ENCODE peak calls at places on chromosomes 4 and X, in four cellular contexts. One of them, this sample, is unnamed.

GRCh38 chr4:114563536-114564315 is 34.9 kb upstream of the UGT8 start:
- DNase-seq in foreskin fibroblast: peak
- DNase-seq in astrocyte of the spinal cord: peak
- DNase-seq in astrocyte of the cerebellum: peak
- DNase-seq in this sample: no peak

GRCh38 chr4:138182838-138183426 is 59.2 kb downstream of the SLC7A11 start:
- DNase-seq in foreskin fibroblast: peak
- DNase-seq in astrocyte of the cerebellum: peak
- DNase-seq in astrocyte of the spinal cord: peak
- DNase-seq in this sample: peak

GRCh38 chr4:90616711-90617110 is 489.5 kb downstream of the CCSER1 start:
- DNase-seq in astrocyte of the cerebellum: no peak
- DNase-seq in astrocyte of the spinal cord: no peak
- DNase-seq in foreskin fibroblast: no peak
- DNase-seq in this sample: no peak

GRCh38 chrX:26651755-26652154 is 435.8 kb downstream of the MAGEB5 start:
- DNase-seq in astrocyte of the cerebellum: no peak
- DNase-seq in astrocyte of the spinal cord: no peak
- DNase-seq in foreskin fibroblast: no peak
- DNase-seq in this sample: no peak

GRCh38 chr4:172392741-172393140 is 579.5 kb downstream of the GALNTL6 start:
- DNase-seq in astrocyte of the spinal cord: no peak
- DNase-seq in foreskin fibroblast: no peak
- DNase-seq in astrocyte of the cerebellum: no peak
- DNase-seq in this sample: no peak

GRCh38 chr4:84484274-84484673 is 14.8 kb downstream of the NKX6-1 start:
- DNase-seq in astrocyte of the spinal cord: no peak
- DNase-seq in astrocyte of the cerebellum: no peak
- DNase-seq in foreskin fibroblast: no peak
- DNase-seq in this sample: no peak

GRCh38 chrX:49233887-49234555 is 881 bp upstream of the CACNA1F start:
- DNase-seq in foreskin fibroblast: peak
- DNase-seq in astrocyte of the spinal cord: no peak
- DNase-seq in astrocyte of the cerebellum: no peak
- DNase-seq in this sample: no peak

GRCh38 chr4:89562715-89563114 is 255.1 kb upstream of the GPRIN3 start:
- DNase-seq in astrocyte of the cerebellum: no peak
- DNase-seq in astrocyte of the spinal cord: no peak
- DNase-seq in foreskin fibroblast: peak
- DNase-seq in this sample: no peak

GRCh38 chr4:34512631-34513030 is 1731.7 kb downstream of the ARAP2 start:
- DNase-seq in astrocyte of the spinal cord: no peak
- DNase-seq in astrocyte of the cerebellum: no peak
- DNase-seq in foreskin fibroblast: no peak
- DNase-seq in this sample: no peak

GRCh38 chrX:40085086-40085551 is 12.6 kb downstream of the BCOR start:
- DNase-seq in astrocyte of the cerebellum: no peak
- DNase-seq in foreskin fibroblast: peak
- DNase-seq in astrocyte of the spinal cord: no peak
- DNase-seq in this sample: peak

GRCh38 chr4:172708184-172708583 is 460.4 kb upstream of the GALNT7 start:
- DNase-seq in astrocyte of the spinal cord: no peak
- DNase-seq in astrocyte of the cerebellum: no peak
- DNase-seq in foreskin fibroblast: no peak
- DNase-seq in this sample: no peak

GRCh38 chr4:161827013-161827412 is 336.8 kb downstream of the FSTL5 start:
- DNase-seq in astrocyte of the spinal cord: no peak
- DNase-seq in foreskin fibroblast: no peak
- DNase-seq in astrocyte of the cerebellum: no peak
- DNase-seq in this sample: no peak

DNA sequence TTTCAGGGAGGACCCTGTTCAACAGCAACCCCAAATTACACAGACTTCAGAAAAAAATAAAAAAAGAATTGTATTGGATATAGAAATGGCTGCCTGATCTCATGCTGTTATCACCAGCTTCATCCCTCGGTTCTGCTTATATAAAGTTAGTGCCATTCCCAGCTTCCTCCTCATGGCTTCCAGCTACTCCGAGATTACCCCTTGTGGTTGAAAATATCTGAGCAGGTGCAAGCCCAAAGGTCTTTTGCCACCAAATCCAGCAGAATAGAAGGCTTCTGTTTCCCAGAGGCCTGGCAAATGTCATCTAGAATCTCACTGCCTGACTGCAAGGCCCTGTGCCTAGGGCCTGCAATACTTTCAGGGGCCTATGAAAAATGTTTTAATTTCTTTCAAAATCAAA is 13.8 kb upstream of the HPGDS start:
- DNase-seq in astrocyte of the cerebellum: no peak
- DNase-seq in foreskin fibroblast: no peak
- DNase-seq in astrocyte of the spinal cord: no peak
- DNase-seq in this sample: no peak
- TF ChIP-seq CTCF in astrocyte of the cerebellum: no peak
- TF ChIP-seq CTCF in foreskin fibroblast: no peak
- TF ChIP-seq CTCF in astrocyte of the spinal cord: no peak
- TF ChIP-seq CTCF in this sample: no peak

GRCh38 chr4:6033381-6033780 is 15.2 kb upstream of the C4orf50 start:
- DNase-seq in astrocyte of the spinal cord: no peak
- DNase-seq in astrocyte of the cerebellum: no peak
- DNase-seq in foreskin fibroblast: no peak
- DNase-seq in this sample: no peak
- H3K4me3 ChIP-seq in astrocyte of the spinal cord: no peak
- H3K4me3 ChIP-seq in astrocyte of the cerebellum: no peak
- H3K4me3 ChIP-seq in foreskin fibroblast: no peak
- H3K4me3 ChIP-seq in this sample: no peak

GRCh38 chrX:150643271-150643670 is 49.9 kb upstream of the MTMR1 start:
- DNase-seq in foreskin fibroblast: peak
- DNase-seq in astrocyte of the cerebellum: no peak
- DNase-seq in astrocyte of the spinal cord: peak
- DNase-seq in this sample: no peak
- TF ChIP-seq CTCF in foreskin fibroblast: no peak
- TF ChIP-seq CTCF in astrocyte of the cerebellum: no peak
- TF ChIP-seq CTCF in astrocyte of the spinal cord: peak
- TF ChIP-seq CTCF in this sample: no peak

DNA sequence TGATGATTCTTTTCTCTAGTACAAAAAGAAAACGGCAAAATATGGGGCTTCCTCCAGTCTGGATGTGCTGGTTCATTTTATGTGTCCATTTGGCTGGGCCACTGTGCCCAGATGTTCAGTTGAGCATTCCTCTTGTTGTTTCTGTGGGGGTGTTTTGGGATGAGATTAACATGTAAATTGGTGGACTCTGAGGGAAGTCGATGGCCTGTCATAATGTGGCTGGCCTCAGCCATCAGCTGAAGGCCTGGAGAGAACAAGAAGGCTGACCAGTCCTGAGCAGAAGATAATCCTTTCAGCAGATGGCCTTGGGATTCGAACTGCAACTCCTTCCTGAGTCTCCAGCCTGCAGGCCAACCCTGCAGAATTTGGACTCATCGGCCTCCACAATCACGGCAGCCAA is 136.7 kb downstream of the EVC2 start:
- DNase-seq in foreskin fibroblast: no peak
- DNase-seq in astrocyte of the spinal cord: no peak
- DNase-seq in astrocyte of the cerebellum: no peak
- DNase-seq in this sample: no peak
- H3K4me3 ChIP-seq in foreskin fibroblast: no peak
- H3K4me3 ChIP-seq in astrocyte of the spinal cord: no peak
- H3K4me3 ChIP-seq in astrocyte of the cerebellum: no peak
- H3K4me3 ChIP-seq in this sample: no peak

GRCh38 chrX:137171626-137172025 is 137.8 kb upstream of the GPR101 start:
- DNase-seq in astrocyte of the cerebellum: no peak
- DNase-seq in foreskin fibroblast: no peak
- DNase-seq in astrocyte of the spinal cord: no peak
- DNase-seq in this sample: no peak

GRCh38 chrX:137164329-137164728 is 130.5 kb upstream of the GPR101 start:
- DNase-seq in foreskin fibroblast: no peak
- DNase-seq in astrocyte of the spinal cord: no peak
- DNase-seq in astrocyte of the cerebellum: no peak
- DNase-seq in this sample: no peak

GRCh38 chrX:137166591-137166990 is 132.8 kb upstream of the GPR101 start:
- DNase-seq in astrocyte of the spinal cord: no peak
- DNase-seq in astrocyte of the cerebellum: no peak
- DNase-seq in foreskin fibroblast: no peak
- DNase-seq in this sample: no peak
- TF ChIP-seq CTCF in astrocyte of the spinal cord: no peak
- TF ChIP-seq CTCF in astrocyte of the cerebellum: peak
- TF ChIP-seq CTCF in foreskin fibroblast: no peak
- TF ChIP-seq CTCF in this sample: no peak

GRCh38 chr4:16843831-16844508 is 54.5 kb downstream of the LDB2 start:
- DNase-seq in foreskin fibroblast: peak
- DNase-seq in astrocyte of the cerebellum: peak
- DNase-seq in astrocyte of the spinal cord: peak
- DNase-seq in this sample: peak

GRCh38 chr4:16844796-16845586 is 53.5 kb downstream of the LDB2 start:
- DNase-seq in astrocyte of the cerebellum: peak
- DNase-seq in astrocyte of the spinal cord: peak
- DNase-seq in foreskin fibroblast: peak
- DNase-seq in this sample: no peak

GRCh38 chr4:16852168-16852567 is 46.3 kb downstream of the LDB2 start:
- DNase-seq in astrocyte of the cerebellum: no peak
- DNase-seq in astrocyte of the spinal cord: no peak
- DNase-seq in foreskin fibroblast: no peak
- DNase-seq in this sample: no peak

GRCh38 chr4:16846520-16847117 is 51.8 kb downstream of the LDB2 start:
- DNase-seq in foreskin fibroblast: no peak
- DNase-seq in astrocyte of the spinal cord: no peak
- DNase-seq in astrocyte of the cerebellum: no peak
- DNase-seq in this sample: no peak
- H3K4me3 ChIP-seq in foreskin fibroblast: no peak
- H3K4me3 ChIP-seq in astrocyte of the spinal cord: no peak
- H3K4me3 ChIP-seq in astrocyte of the cerebellum: no peak
- H3K4me3 ChIP-seq in this sample: no peak

GRCh38 chr4:139188648-139189416 is 11.8 kb upstream of the ELF2 start:
- DNase-seq in astrocyte of the cerebellum: no peak
- DNase-seq in astrocyte of the spinal cord: no peak
- DNase-seq in foreskin fibroblast: peak
- DNase-seq in this sample: no peak
- TF ChIP-seq CTCF in astrocyte of the cerebellum: no peak
- TF ChIP-seq CTCF in astrocyte of the spinal cord: no peak
- TF ChIP-seq CTCF in foreskin fibroblast: no peak
- TF ChIP-seq CTCF in this sample: no peak

DNA sequence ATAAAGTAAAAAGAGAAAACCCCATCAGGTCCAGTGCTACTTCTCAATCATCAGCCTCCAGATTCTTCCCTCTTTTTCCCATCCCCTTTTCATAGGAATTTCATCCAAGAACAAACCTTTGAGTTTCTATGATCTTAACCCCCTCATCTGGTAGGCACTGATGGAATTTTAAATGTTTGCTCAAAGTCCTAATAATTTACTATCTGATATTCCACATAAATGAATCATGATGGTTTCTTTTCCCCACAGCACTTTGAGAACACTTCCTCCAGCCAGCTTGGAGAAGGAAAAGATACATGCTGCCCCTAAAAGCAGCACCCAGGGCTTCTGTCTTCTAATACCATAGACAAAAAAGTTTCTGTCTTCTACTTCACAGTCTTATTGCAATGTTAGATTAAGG is 19.4 kb upstream of the KLHL8 start:
- DNase-seq in astrocyte of the cerebellum: no peak
- DNase-seq in foreskin fibroblast: no peak
- DNase-seq in astrocyte of the spinal cord: no peak
- DNase-seq in this sample: no peak
- H3K4me3 ChIP-seq in astrocyte of the cerebellum: no peak
- H3K4me3 ChIP-seq in foreskin fibroblast: no peak
- H3K4me3 ChIP-seq in astrocyte of the spinal cord: no peak
- H3K4me3 ChIP-seq in this sample: no peak

This sample was measured in AG04449.